ENCODE peak calls at places on chromosome 15, in seven cellular contexts. One of them, this sample, is unnamed. For H3K4me1, the result is how much of the 10 kb centered on the place peaks cover.

GRCh38 chr15:70535071-70535954 is 228.0 kb downstream of the UACA start:
- DNase-seq in breast epithelium: no peak
- DNase-seq in fibroblast of lung: no peak
- DNase-seq in cardiac muscle cell: no peak
- DNase-seq in neural progenitor cell: no peak
- DNase-seq in right lobe of liver: no peak
- DNase-seq in tibial nerve: no peak
- DNase-seq in this sample: no peak

GRCh38 chr15:32982001-32982400 is 212.5 kb downstream of the FMN1 start:
- DNase-seq in breast epithelium: no peak
- DNase-seq in fibroblast of lung: no peak
- DNase-seq in cardiac muscle cell: no peak
- DNase-seq in neural progenitor cell: no peak
- DNase-seq in right lobe of liver: no peak
- DNase-seq in tibial nerve: no peak
- DNase-seq in this sample: no peak

GRCh38 chr15:29885183-29885582 is 62.9 kb upstream of the TJP1 start:
- DNase-seq in breast epithelium: no peak
- DNase-seq in fibroblast of lung: no peak
- DNase-seq in cardiac muscle cell: no peak
- DNase-seq in neural progenitor cell: no peak
- DNase-seq in right lobe of liver: no peak
- DNase-seq in tibial nerve: no peak
- DNase-seq in this sample: no peak

GRCh38 chr15:77481670-77482069 is 61.0 kb downstream of the HMG20A start:
- DNase-seq in breast epithelium: no peak
- DNase-seq in fibroblast of lung: peak
- DNase-seq in cardiac muscle cell: no peak
- DNase-seq in neural progenitor cell: no peak
- DNase-seq in right lobe of liver: no peak
- DNase-seq in tibial nerve: no peak
- DNase-seq in this sample: peak

GRCh38 chr15:69375151-69375790 is 38.9 kb upstream of the KIF23 start:
- DNase-seq in breast epithelium: no peak
- DNase-seq in fibroblast of lung: no peak
- DNase-seq in cardiac muscle cell: no peak
- DNase-seq in neural progenitor cell: no peak
- DNase-seq in right lobe of liver: no peak
- DNase-seq in tibial nerve: no peak
- DNase-seq in this sample: no peak

GRCh38 chr15:83300826-83301225 is 16.4 kb upstream of the BNC1 start:
- DNase-seq in breast epithelium: no peak
- DNase-seq in fibroblast of lung: no peak
- DNase-seq in cardiac muscle cell: no peak
- DNase-seq in neural progenitor cell: no peak
- DNase-seq in right lobe of liver: no peak
- DNase-seq in tibial nerve: no peak
- DNase-seq in this sample: no peak

GRCh38 chr15:62912808-62913207 is 129.7 kb upstream of the TPM1 start:
- DNase-seq in breast epithelium: no peak
- DNase-seq in fibroblast of lung: no peak
- DNase-seq in cardiac muscle cell: peak
- DNase-seq in neural progenitor cell: no peak
- DNase-seq in right lobe of liver: no peak
- DNase-seq in tibial nerve: no peak
- DNase-seq in this sample: no peak

GRCh38 chr15:62492900-62493299 is 327.8 kb upstream of the C2CD4B start:
- DNase-seq in breast epithelium: no peak
- DNase-seq in fibroblast of lung: no peak
- DNase-seq in cardiac muscle cell: no peak
- DNase-seq in neural progenitor cell: no peak
- DNase-seq in right lobe of liver: no peak
- DNase-seq in tibial nerve: no peak
- DNase-seq in this sample: no peak

GRCh38 chr15:62732078-62732477 is 310.5 kb upstream of the TPM1 start:
- DNase-seq in breast epithelium: no peak
- DNase-seq in fibroblast of lung: peak
- DNase-seq in cardiac muscle cell: no peak
- DNase-seq in neural progenitor cell: no peak
- DNase-seq in right lobe of liver: no peak
- DNase-seq in tibial nerve: no peak
- DNase-seq in this sample: no peak

GRCh38 chr15:101091080-101092017 is 160.5 kb downstream of the CHSY1 start:
- DNase-seq in breast epithelium: no peak
- DNase-seq in fibroblast of lung: peak
- DNase-seq in cardiac muscle cell: no peak
- DNase-seq in neural progenitor cell: no peak
- DNase-seq in right lobe of liver: peak
- DNase-seq in tibial nerve: peak
- DNase-seq in this sample: peak

GRCh38 chr15:28936481-28936881 is 50.7 kb downstream of the APBA2 start:
- DNase-seq in breast epithelium: no peak
- DNase-seq in fibroblast of lung: no peak
- DNase-seq in cardiac muscle cell: no peak
- DNase-seq in neural progenitor cell: no peak
- DNase-seq in right lobe of liver: no peak
- DNase-seq in tibial nerve: no peak
- DNase-seq in this sample: no peak

GRCh38 chr15:96037584-96037983 is 292.9 kb upstream of the NR2F2 start:
- DNase-seq in breast epithelium: no peak
- DNase-seq in fibroblast of lung: peak
- DNase-seq in cardiac muscle cell: no peak
- DNase-seq in neural progenitor cell: no peak
- DNase-seq in right lobe of liver: no peak
- DNase-seq in tibial nerve: no peak
- DNase-seq in this sample: peak

GRCh38 chr15:98776607-98777281 is 128.4 kb downstream of the IGF1R start:
- DNase-seq in breast epithelium: no peak
- DNase-seq in fibroblast of lung: peak
- DNase-seq in cardiac muscle cell: peak
- DNase-seq in neural progenitor cell: no peak
- DNase-seq in right lobe of liver: no peak
- DNase-seq in tibial nerve: peak
- DNase-seq in this sample: peak

GRCh38 chr15:38263996-38264395 is 11.4 kb downstream of the SPRED1 start:
- DNase-seq in breast epithelium: no peak
- DNase-seq in fibroblast of lung: peak
- DNase-seq in cardiac muscle cell: no peak
- DNase-seq in neural progenitor cell: no peak
- DNase-seq in right lobe of liver: no peak
- DNase-seq in tibial nerve: no peak
- DNase-seq in this sample: no peak

GRCh38 chr15:91824256-91824655 is 29.3 kb upstream of the SLCO3A1 start:
- DNase-seq in breast epithelium: no peak
- DNase-seq in fibroblast of lung: no peak
- DNase-seq in cardiac muscle cell: peak
- DNase-seq in neural progenitor cell: no peak
- DNase-seq in right lobe of liver: no peak
- DNase-seq in tibial nerve: no peak
- DNase-seq in this sample: no peak

GRCh38 chr15:92376109-92376508 is 17.6 kb upstream of the ST8SIA2 start:
- DNase-seq in breast epithelium: no peak
- DNase-seq in fibroblast of lung: no peak
- DNase-seq in cardiac muscle cell: no peak
- DNase-seq in neural progenitor cell: no peak
- DNase-seq in right lobe of liver: no peak
- DNase-seq in tibial nerve: no peak
- DNase-seq in this sample: no peak

GRCh38 chr15:84915011-84915958 is 30.8 kb downstream of the SLC28A1 start:
- DNase-seq in breast epithelium: peak
- DNase-seq in fibroblast of lung: peak
- DNase-seq in cardiac muscle cell: peak
- DNase-seq in neural progenitor cell: no peak
- DNase-seq in right lobe of liver: peak
- DNase-seq in tibial nerve: peak
- DNase-seq in this sample: no peak

GRCh38 chr15:60797444-60798040 is 318.6 kb upstream of the ICE2 start:
- DNase-seq in breast epithelium: no peak
- DNase-seq in fibroblast of lung: no peak
- DNase-seq in cardiac muscle cell: no peak
- DNase-seq in neural progenitor cell: no peak
- DNase-seq in right lobe of liver: no peak
- DNase-seq in tibial nerve: no peak
- DNase-seq in this sample: no peak

GRCh38 chr15:66581972-66582537 is 16.3 kb upstream of the LCTL start:
- DNase-seq in breast epithelium: no peak
- DNase-seq in fibroblast of lung: peak
- DNase-seq in cardiac muscle cell: no peak
- DNase-seq in neural progenitor cell: no peak
- DNase-seq in right lobe of liver: no peak
- DNase-seq in tibial nerve: no peak
- DNase-seq in this sample: no peak

GRCh38 chr15:72033711-72034110 is 84.2 kb downstream of the MYO9A start:
- DNase-seq in breast epithelium: no peak
- DNase-seq in fibroblast of lung: no peak
- DNase-seq in cardiac muscle cell: no peak
- DNase-seq in neural progenitor cell: no peak
- DNase-seq in right lobe of liver: no peak
- DNase-seq in tibial nerve: no peak
- DNase-seq in this sample: no peak

GRCh38 chr15:41241251-41241964 is 10.3 kb downstream of the CHP1 start:
- DNase-seq in breast epithelium: no peak
- DNase-seq in fibroblast of lung: no peak
- DNase-seq in cardiac muscle cell: peak
- DNase-seq in neural progenitor cell: no peak
- DNase-seq in right lobe of liver: no peak
- DNase-seq in tibial nerve: no peak
- DNase-seq in this sample: no peak

GRCh38 chr15:60412807-60413597 is 15.2 kb upstream of the ANXA2 start:
- DNase-seq in breast epithelium: no peak
- DNase-seq in fibroblast of lung: no peak
- DNase-seq in cardiac muscle cell: no peak
- DNase-seq in neural progenitor cell: no peak
- DNase-seq in right lobe of liver: no peak
- DNase-seq in tibial nerve: no peak
- DNase-seq in this sample: no peak

GRCh38 chr15:39586387-39587171 is 5.7 kb downstream of the THBS1 start:
- DNase-seq in breast epithelium: no peak
- DNase-seq in fibroblast of lung: peak
- DNase-seq in cardiac muscle cell: no peak
- DNase-seq in neural progenitor cell: no peak
- DNase-seq in right lobe of liver: no peak
- DNase-seq in tibial nerve: no peak
- DNase-seq in this sample: peak
- H3K4me1 ChIP-seq in breast epithelium: under half
- H3K4me1 ChIP-seq in fibroblast of lung: under half
- H3K4me1 ChIP-seq in cardiac muscle cell: under half
- H3K4me1 ChIP-seq in neural progenitor cell: under half
- H3K4me1 ChIP-seq in right lobe of liver: under half
- H3K4me1 ChIP-seq in tibial nerve: half or more
- H3K4me1 ChIP-seq in this sample: half or more

GRCh38 chr15:76058714-76059319 is 968 bp upstream of the TMEM266 start:
- DNase-seq in breast epithelium: no peak
- DNase-seq in fibroblast of lung: peak
- DNase-seq in cardiac muscle cell: peak
- DNase-seq in neural progenitor cell: peak
- DNase-seq in right lobe of liver: no peak
- DNase-seq in tibial nerve: no peak
- DNase-seq in this sample: peak
- H3K4me3 ChIP-seq in breast epithelium: peak
- H3K4me3 ChIP-seq in fibroblast of lung: peak
- H3K4me3 ChIP-seq in cardiac muscle cell: peak
- H3K4me3 ChIP-seq in neural progenitor cell: peak
- H3K4me3 ChIP-seq in right lobe of liver: peak
- H3K4me3 ChIP-seq in tibial nerve: peak
- H3K4me3 ChIP-seq in this sample: peak

GRCh38 chr15:67829647-67830504 is 4.6 kb downstream of the SKOR1 start:
- DNase-seq in breast epithelium: no peak
- DNase-seq in fibroblast of lung: no peak
- DNase-seq in cardiac muscle cell: no peak
- DNase-seq in neural progenitor cell: peak
- DNase-seq in right lobe of liver: no peak
- DNase-seq in tibial nerve: no peak
- DNase-seq in this sample: no peak
- H3K4me1 ChIP-seq in breast epithelium: under half
- H3K4me1 ChIP-seq in fibroblast of lung: under half
- H3K4me1 ChIP-seq in cardiac muscle cell: under half
- H3K4me1 ChIP-seq in neural progenitor cell: half or more
- H3K4me1 ChIP-seq in right lobe of liver: half or more
- H3K4me1 ChIP-seq in tibial nerve: under half
- H3K4me1 ChIP-seq in this sample: under half

DNA sequence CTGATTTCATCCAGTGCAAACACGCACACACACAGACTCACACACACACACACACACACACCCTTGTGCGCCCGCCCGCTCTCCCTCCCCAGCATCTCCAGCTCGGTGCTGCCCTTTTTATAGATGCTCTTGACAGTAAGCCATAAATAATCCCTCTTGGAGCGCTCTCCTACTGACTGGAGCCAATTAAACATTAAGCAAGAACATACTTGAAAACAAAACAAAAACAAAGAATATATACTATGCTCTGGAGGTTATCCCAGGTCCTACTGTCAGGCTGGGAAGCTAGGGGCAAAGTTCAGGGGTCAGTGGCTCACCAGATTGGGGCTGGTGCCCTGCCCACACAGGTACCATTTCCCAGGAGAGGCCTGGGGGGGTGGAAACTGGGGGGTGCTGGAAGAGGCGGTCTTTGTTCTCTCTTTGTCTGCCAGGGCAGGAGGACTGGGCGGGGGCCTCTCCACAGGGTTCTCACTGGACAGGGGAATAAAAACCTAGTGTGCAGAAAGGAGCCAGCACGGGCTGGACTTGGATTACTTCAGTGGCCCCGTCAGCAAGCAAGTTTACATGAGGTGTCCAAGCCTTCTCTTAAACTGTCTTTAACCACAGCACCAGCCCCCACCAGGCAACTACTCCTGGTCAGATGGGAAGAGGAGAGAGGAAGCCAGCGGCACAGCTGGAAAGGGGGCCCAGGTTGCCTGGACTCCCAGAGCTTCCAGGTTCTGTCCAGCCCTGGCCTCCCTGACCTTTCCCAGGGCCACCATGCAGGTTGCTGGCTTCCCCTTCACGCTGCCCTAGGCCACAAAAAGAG is 16.1 kb downstream of the BMF start:
- DNase-seq in breast epithelium: no peak
- DNase-seq in fibroblast of lung: peak
- DNase-seq in cardiac muscle cell: peak
- DNase-seq in neural progenitor cell: peak
- DNase-seq in right lobe of liver: peak
- DNase-seq in tibial nerve: peak
- DNase-seq in this sample: no peak
- H3K4me3 ChIP-seq in breast epithelium: no peak
- H3K4me3 ChIP-seq in fibroblast of lung: no peak
- H3K4me3 ChIP-seq in cardiac muscle cell: no peak
- H3K4me3 ChIP-seq in neural progenitor cell: no peak
- H3K4me3 ChIP-seq in right lobe of liver: no peak
- H3K4me3 ChIP-seq in tibial nerve: no peak
- H3K4me3 ChIP-seq in this sample: no peak

This sample was measured in SJSA1.